ENCODE peak calls at places on chromosomes 3 and 15, in eight cellular contexts. A is mammary epithelial cell; Q is AG10803; Y is GM10248; T is right lobe of liver; W is ovary; P is activated CD8-positive, alpha-beta T cell treated with anti-CD3 and anti-CD28 coated beads for 36 hours; S is A549. V is an unnamed sample.
A peak's percentile ranks its signal among the peaks of the same experiment; 100 is the strongest.

GRCh38 chr15:37253877-37254276 is 153.5 kb upstream of the MEIS2 start:
- DNase-seq in A (no peak), Q (peak; percentile 35), Y (no peak), T (no peak), W (no peak), P (no peak), S (no peak), V (no peak)

GRCh38 chr15:76335851-76336253 is 721 bp upstream of the ISL2 start:
- DNase-seq in A (no peak), Q (no peak), Y (peak; percentile 38), T (no peak), W (no peak), P (no peak), S (peak; percentile 81), V (no peak)

GRCh38 chr15:48578965-48579364 is 66.5 kb downstream of the FBN1 start:
- DNase-seq in A (no peak), Q (peak; percentile 56), Y (no peak), T (no peak), W (no peak), P (no peak), S (no peak), V (no peak)

GRCh38 chr15:24756101-24756500 is 80.5 kb downstream of the NPAP1 start:
- DNase-seq in A (no peak), Q (no peak), Y (no peak), T (no peak), W (no peak), P (no peak), S (no peak), V (no peak)

GRCh38 chr3:169954142-169954756 is 12.4 kb upstream of the SEC62 start:
- DNase-seq in A (no peak), Q (no peak), Y (peak; percentile 43), T (no peak), W (no peak), P (no peak), S (no peak), V (no peak)

GRCh38 chr3:33006081-33006480 is 54.6 kb downstream of the CCR4 start:
- DNase-seq in A (no peak), Q (no peak), Y (no peak), T (no peak), W (no peak), P (no peak), S (no peak), V (no peak)

GRCh38 chr15:91752081-91752810 is 101.3 kb upstream of the SLCO3A1 start:
- DNase-seq in A (no peak), Q (no peak), Y (no peak), T (no peak), W (no peak), P (no peak), S (no peak), V (no peak)

GRCh38 chr15:71496336-71496955 is 313.9 kb upstream of the NR2E3 start:
- DNase-seq in A (peak; percentile 47), Q (no peak), Y (no peak), T (no peak), W (no peak), P (no peak), S (no peak), V (no peak)

GRCh38 chr15:81595752-81596151 is 221.7 kb upstream of the TMC3 start:
- DNase-seq in A (no peak), Q (no peak), Y (no peak), T (no peak), W (no peak), P (no peak), S (no peak), V (no peak)

GRCh38 chr3:115401298-115401697 is 222.0 kb upstream of the GAP43 start:
- DNase-seq in A (peak; percentile 40), Q (peak; percentile 90), Y (no peak), T (no peak), W (no peak), P (no peak), S (no peak), V (no peak)

GRCh38 chr15:58587481-58587880 is 155.7 kb downstream of the LIPC start:
- DNase-seq in A (no peak), Q (no peak), Y (no peak), T (no peak), W (no peak), P (no peak), S (no peak), V (no peak)

GRCh38 chr15:94107652-94108051 is 123.7 kb upstream of the MCTP2 start:
- DNase-seq in A (no peak), Q (no peak), Y (no peak), T (no peak), W (no peak), P (no peak), S (no peak), V (no peak)

GRCh38 chr3:38327335-38328009 is 19.1 kb upstream of the XYLB start:
- DNase-seq in A (peak; percentile 93), Q (peak; percentile 15), Y (no peak), T (no peak), W (no peak), P (peak; percentile 10), S (no peak), V (no peak)

GRCh38 chr3:71673486-71673885 is 51.7 kb downstream of the EIF4E3 start:
- DNase-seq in A (no peak), Q (peak; percentile 42), Y (no peak), T (no peak), W (no peak), P (no peak), S (no peak), V (no peak)

GRCh38 chr3:179415377-179415776 is 35.9 kb downstream of the GNB4 start:
- DNase-seq in A (no peak), Q (no peak), Y (no peak), T (no peak), W (no peak), P (no peak), S (no peak), V (no peak)

GRCh38 chr3:24137354-24137753 is 192.3 kb downstream of the NR1D2 start:
- DNase-seq in A (no peak), Q (no peak), Y (no peak), T (no peak), W (no peak), P (no peak), S (no peak), V (no peak)

GRCh38 chr3:24139463-24140412 is 194.7 kb downstream of the NR1D2 start:
- DNase-seq in A (no peak), Q (no peak), Y (no peak), T (no peak), W (no peak), P (no peak), S (no peak), V (no peak)

GRCh38 chr3:24138876-24139256 is 193.8 kb downstream of the NR1D2 start:
- DNase-seq in A (no peak), Q (no peak), Y (no peak), T (no peak), W (no peak), P (no peak), S (no peak), V (no peak)

GRCh38 chr3:24136624-24137310 is 191.7 kb downstream of the NR1D2 start:
- DNase-seq in A (no peak), Q (no peak), Y (no peak), T (no peak), W (no peak), P (no peak), S (no peak), V (no peak)

GRCh38 chr3:24137958-24138875 is 193.1 kb downstream of the NR1D2 start:
- DNase-seq in A (peak; percentile 64), Q (no peak), Y (no peak), T (peak; percentile 71), W (no peak), P (no peak), S (no peak), V (no peak)
- TF ChIP-seq CTCF in A (no peak), Q (no peak), Y (no peak), T (no peak), W (no peak), P (no peak), S (no peak), V (no peak)

GRCh38 chr15:63600646-63601025 is 3.4 kb downstream of the FBXL22 start:
- DNase-seq in A (peak; percentile 88), Q (peak; percentile 93), Y (peak; percentile 91), T (peak; percentile 93), W (peak; percentile 78), P (peak; percentile 93), S (peak; percentile 94), V (peak; percentile 81)
- TF ChIP-seq CTCF in A (no peak), Q (no peak), Y (peak; percentile 37), T (no peak), W (no peak), P (no peak), S (peak; percentile 46), V (no peak)

DNA sequence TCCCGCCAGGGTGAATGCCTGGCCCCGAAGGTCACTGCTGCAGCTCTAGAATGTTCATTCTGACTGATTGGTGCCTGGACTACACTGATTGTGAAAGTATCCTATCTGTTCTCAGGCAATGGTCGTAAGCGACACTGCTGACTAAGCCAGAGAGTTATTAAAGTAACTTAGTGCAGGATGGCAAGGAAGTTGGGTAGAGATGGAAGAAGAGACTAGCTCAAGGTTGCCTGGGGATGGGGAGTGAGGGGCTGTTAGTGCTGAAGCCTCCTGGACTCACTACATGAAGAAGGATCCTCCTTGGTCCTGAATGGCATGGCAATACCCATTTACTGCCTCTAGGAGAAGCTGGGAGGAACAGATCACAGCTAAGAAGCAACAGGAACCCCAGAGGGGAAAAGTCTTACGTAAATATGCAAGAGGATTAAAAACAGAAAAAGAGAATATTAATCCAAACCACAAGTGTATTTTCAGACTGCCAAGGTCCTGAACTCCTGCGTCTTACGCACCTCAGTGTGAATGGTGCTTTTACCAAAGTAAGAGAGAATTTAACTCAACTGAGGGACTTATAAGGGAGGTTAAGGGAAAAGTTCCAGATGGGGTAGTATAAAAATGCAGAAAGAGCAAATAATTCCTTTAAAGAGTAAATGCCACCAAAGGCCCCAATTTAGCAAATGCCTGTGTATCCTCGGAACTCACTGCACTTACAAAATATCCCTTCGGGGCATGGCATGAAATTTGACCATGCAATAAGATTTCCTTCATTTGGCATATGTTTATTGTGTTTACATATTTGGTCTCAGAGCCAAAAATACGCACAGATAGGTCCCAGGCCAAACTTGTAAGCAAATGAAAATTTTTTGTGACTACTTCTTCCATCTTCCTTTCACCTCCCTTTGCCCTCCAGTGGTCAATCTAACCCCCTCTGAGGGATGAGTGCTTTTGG is 64.0 kb upstream of the DGKG start:
- DNase-seq in A (peak; percentile 45), Q (peak; percentile 72), Y (no peak), T (no peak), W (no peak), P (no peak), S (peak; percentile 25), V (no peak)
- TF ChIP-seq CTCF in A (peak; percentile 49), Q (peak; percentile 58), Y (no peak), T (no peak), W (no peak), P (no peak), S (no peak), V (peak; percentile 36)

DNA sequence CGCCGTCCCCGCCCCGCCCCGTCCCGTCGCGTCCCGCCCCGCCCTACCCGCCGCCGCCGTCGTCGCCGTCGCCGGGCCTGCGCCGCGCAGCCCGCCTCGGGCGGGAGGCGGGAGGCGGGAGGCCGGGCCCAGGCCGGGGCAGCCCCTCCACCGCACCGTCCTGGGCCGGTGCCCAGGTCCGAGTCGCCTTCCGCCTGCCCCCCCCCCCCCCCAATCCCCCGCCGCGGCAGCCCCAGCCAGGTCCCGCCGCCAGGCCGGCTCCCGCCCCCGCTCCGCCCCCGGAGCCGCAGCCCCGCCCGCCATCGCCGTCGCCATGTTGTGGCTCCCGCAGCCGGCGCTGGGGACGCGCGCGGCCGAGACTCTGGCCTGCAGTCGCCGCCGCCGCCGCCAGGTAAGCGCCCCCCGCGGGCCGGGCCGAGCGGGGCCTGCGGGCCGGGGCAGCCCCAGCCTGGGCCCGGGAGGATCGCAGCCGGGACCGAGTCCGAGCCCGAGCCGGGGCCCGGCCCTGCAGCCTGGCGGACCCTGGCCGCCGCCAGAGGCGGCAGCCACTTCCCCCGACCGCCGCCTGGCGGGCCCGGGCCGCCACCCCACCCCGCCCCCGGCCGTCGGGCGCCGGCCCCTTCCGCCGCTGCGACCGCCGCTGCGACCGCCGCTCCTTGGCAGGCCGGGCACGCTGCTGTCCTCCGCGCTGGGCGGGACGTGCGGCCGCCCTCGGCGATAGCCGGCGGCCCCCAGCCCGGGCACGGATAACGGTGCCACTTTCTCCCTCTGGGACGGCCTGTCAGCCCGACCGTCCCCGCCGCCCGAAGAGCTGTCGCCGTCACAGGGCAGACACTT is at the start of gene ZNF592:
- DNase-seq in A (peak; percentile 66), Q (peak; percentile 83), Y (peak; percentile 81), T (peak; percentile 92), W (peak; percentile 87), P (peak; percentile 73), S (peak; percentile 60), V (no peak)
- TF ChIP-seq CTCF in A (no peak), Q (no peak), Y (no peak), T (no peak), W (no peak), P (no peak), S (peak; percentile 63), V (no peak)